ENCODE peak calls at places on chromosomes 13 and 19, in eight cellular contexts. P is GM03348, T is renal cortical epithelial cell, B is fibroblast of pulmonary artery, R is breast epithelium, Y is KBM-7, C is esophagus squamous epithelium, H is dermis blood vessel endothelial cell. F is an unnamed sample.
A peak's percentile ranks its signal among the peaks of the same experiment; 100 is the strongest.

GRCh38 chr13:51324714-51325440 is 14.6 kb upstream of the SERPINE3 start:
- DNase-seq in P (no peak), T (no peak), B (no peak), R (no peak), Y (no peak), C (no peak), H (no peak), F (no peak)

GRCh38 chr13:48489003-48489402 is 43.9 kb downstream of the RCBTB2 start:
- DNase-seq in P (no peak), T (no peak), B (no peak), R (no peak), Y (no peak), C (no peak), H (no peak), F (no peak)

GRCh38 chr13:94704347-94705080 is 7.8 kb downstream of the SOX21 start:
- DNase-seq in P (no peak), T (no peak), B (no peak), R (no peak), Y (no peak), C (no peak), H (no peak), F (no peak)

GRCh38 chr19:41373993-41374392 is 2.3 kb upstream of the TMEM91 start:
- DNase-seq in P (peak; percentile 88), T (peak; percentile 46), B (peak; percentile 94), R (peak; percentile 89), Y (no peak), C (no peak), H (peak; percentile 81), F (peak; percentile 40)

GRCh38 chr13:98026457-98026857 is 73.0 kb downstream of the IPO5 start:
- DNase-seq in P (peak; percentile 18), T (peak; percentile 42), B (peak; percentile 31), R (no peak), Y (no peak), C (no peak), H (peak; percentile 35), F (no peak)

GRCh38 chr13:76790519-76791289 is 95.5 kb downstream of the KCTD12 start:
- DNase-seq in P (peak; percentile 35), T (peak; percentile 16), B (peak; percentile 51), R (no peak), Y (no peak), C (no peak), H (peak; percentile 71), F (no peak)

GRCh38 chr13:99657848-99658265 is 156.6 kb downstream of the TM9SF2 start:
- DNase-seq in P (peak; percentile 52), T (no peak), B (peak; percentile 28), R (no peak), Y (no peak), C (no peak), H (peak; percentile 52), F (peak; percentile 49)

GRCh38 chr13:49225358-49226042 is 5.4 kb downstream of the MLNR start:
- DNase-seq in P (no peak), T (peak; percentile 34), B (peak; percentile 52), R (no peak), Y (peak; percentile 14), C (no peak), H (no peak), F (no peak)

GRCh38 chr13:72677431-72677830 is 50.0 kb downstream of the MZT1 start:
- DNase-seq in P (no peak), T (peak; percentile 2), B (no peak), R (no peak), Y (no peak), C (no peak), H (no peak), F (no peak)

GRCh38 chr13:73898276-73898675 is 235.9 kb downstream of the KLF12 start:
- DNase-seq in P (peak; percentile 6), T (no peak), B (no peak), R (no peak), Y (no peak), C (no peak), H (no peak), F (no peak)

GRCh38 chr13:34265016-34265692 is 447.2 kb downstream of the RFC3 start:
- DNase-seq in P (no peak), T (no peak), B (no peak), R (no peak), Y (no peak), C (no peak), H (no peak), F (no peak)

GRCh38 chr13:106548064-106548696 is 12.7 kb upstream of the EFNB2 start:
- DNase-seq in P (no peak), T (no peak), B (no peak), R (no peak), Y (no peak), C (no peak), H (no peak), F (no peak)

GRCh38 chr19:55484571-55485438 is at the start of gene NAT14:
- DNase-seq in P (peak; percentile 87), T (no peak), B (peak; percentile 61), R (no peak), Y (peak; percentile 77), C (no peak), H (peak; percentile 68), F (peak; percentile 50)

GRCh38 chr19:53865523-53865917 is 2.2 kb upstream of the MYADM start:
- DNase-seq in P (no peak), T (no peak), B (no peak), R (no peak), Y (no peak), C (no peak), H (no peak), F (no peak)

GRCh38 chr19:37969695-37970094 is 62.7 kb downstream of the SIPA1L3 start:
- DNase-seq in P (no peak), T (no peak), B (no peak), R (no peak), Y (no peak), C (no peak), H (no peak), F (no peak)

GRCh38 chr13:31131470-31131961 is 30.2 kb downstream of the HSPH1 start:
- DNase-seq in P (no peak), T (no peak), B (no peak), R (no peak), Y (no peak), C (no peak), H (no peak), F (no peak)

GRCh38 chr13:110010433-110011135 is 224.2 kb upstream of the IRS2 start:
- DNase-seq in P (no peak), T (peak; percentile 85), B (peak; percentile 37), R (no peak), Y (no peak), C (no peak), H (no peak), F (peak; percentile 84)

GRCh38 chr19:13762635-13763235 is 1.6 kb upstream of the MRI1 start:
- DNase-seq in P (no peak), T (no peak), B (no peak), R (no peak), Y (no peak), C (no peak), H (no peak), F (no peak)

GRCh38 chr13:92251815-92252214 is 853.4 kb downstream of the GPC5 start:
- DNase-seq in P (no peak), T (no peak), B (no peak), R (no peak), Y (no peak), C (no peak), H (no peak), F (no peak)

GRCh38 chr13:30355405-30355741 is 48.0 kb upstream of the KATNAL1 start:
- DNase-seq in P (no peak), T (no peak), B (no peak), R (no peak), Y (no peak), C (no peak), H (peak; percentile 73), F (no peak)

GRCh38 chr13:51928231-51928630 is 66.5 kb downstream of the CCDC70 start:
- DNase-seq in P (no peak), T (no peak), B (no peak), R (no peak), Y (no peak), C (no peak), H (peak; percentile 3), F (peak; percentile 68)

GRCh38 chr13:44437356-44438233 is 64.0 kb downstream of the SERP2 start:
- DNase-seq in P (peak; percentile 33), T (peak; percentile 74), B (peak; percentile 69), R (no peak), Y (peak; percentile 79), C (no peak), H (peak; percentile 70), F (peak; percentile 4)

GRCh38 chr13:24071423-24072075 is 89.0 kb upstream of the SPATA13 start:
- DNase-seq in P (peak; percentile 72), T (peak; percentile 92), B (peak; percentile 70), R (no peak), Y (no peak), C (no peak), H (peak; percentile 60), F (no peak)

GRCh38 chr19:17687857-17688784 is at the start of gene UNC13A:
- DNase-seq in P (peak; percentile 81), T (no peak), B (peak; percentile 48), R (no peak), Y (peak; percentile 36), C (no peak), H (peak; percentile 58), F (peak; percentile 83)

GRCh38 chr19:17340302-17340870 is 3.0 kb downstream of the GTPBP3 start:
- DNase-seq in P (no peak), T (no peak), B (no peak), R (no peak), Y (no peak), C (no peak), H (no peak), F (no peak)

GRCh38 chr19:15379996-15380647 is 535 bp upstream of the AKAP8 start:
- DNase-seq in P (no peak), T (peak; percentile 21), B (peak; percentile 51), R (peak; percentile 67), Y (peak; percentile 81), C (no peak), H (peak; percentile 60), F (peak; percentile 71)